ENCODE peak calls at places on chromosomes 16 and 17, in five cellular contexts. K, P, V, E and G are unnamed samples.

GRCh38 chr17:64443086-64443760 is 5.7 kb upstream of the MILR1 start:
- DNase-seq in K (no peak), P (no peak), V (no peak), E (no peak), G (peak)

GRCh38 chr17:68705331-68706166 is 104.4 kb upstream of the FAM20A start:
- DNase-seq in K (no peak), P (no peak), V (no peak), E (no peak), G (no peak)

GRCh38 chr17:41523225-41523593 is 4.5 kb upstream of the KRT15 start:
- DNase-seq in K (no peak), P (no peak), V (no peak), E (no peak), G (no peak)

GRCh38 chr17:48618366-48618896 is 3.3 kb upstream of the HOXB8 start:
- DNase-seq in K (no peak), P (peak), V (peak), E (peak), G (peak)

GRCh38 chr17:49402706-49403105 is 12.0 kb downstream of the PHB1 start:
- DNase-seq in K (no peak), P (no peak), V (no peak), E (no peak), G (no peak)

GRCh38 chr16:77788196-77789084 is at the start of gene VAT1L:
- DNase-seq in K (no peak), P (peak), V (peak), E (peak), G (peak)

GRCh38 chr16:72517154-72517553 is 345.2 kb upstream of the PMFBP1 start:
- DNase-seq in K (no peak), P (no peak), V (no peak), E (no peak), G (no peak)

GRCh38 chr16:83227336-83227735 is 580.4 kb upstream of the HSBP1 start:
- DNase-seq in K (no peak), P (no peak), V (peak), E (no peak), G (no peak)

GRCh38 chr17:68035131-68035522 is 408 bp upstream of the KPNA2 start:
- DNase-seq in K (peak), P (no peak), V (no peak), E (peak), G (no peak)

GRCh38 chr16:66248096-66248495 is 118.4 kb upstream of the CDH5 start:
- DNase-seq in K (no peak), P (no peak), V (peak), E (no peak), G (no peak)

GRCh38 chr17:61863801-61864126 is 436 bp upstream of the BRIP1 start:
- DNase-seq in K (no peak), P (peak), V (no peak), E (no peak), G (no peak)